ENCODE peak calls at places on chromosomes 6 and 20, in eight cellular contexts. One of them, this sample, is unnamed.

GRCh38 chr6:163232015-163232523 is 182.4 kb upstream of the QKI start:
- DNase-seq in ELF-1: no peak
- DNase-seq in MCF 10A: no peak
- DNase-seq in nephron progenitor cell: no peak
- DNase-seq in KG1: no peak
- DNase-seq in NCI-H1105: no peak
- DNase-seq in activated T-cell treated with anti-CD3 and anti-CD28 coated beads for 1 hour: no peak
- DNase-seq in foreskin fibroblast: no peak
- DNase-seq in this sample: no peak

GRCh38 chr20:24432057-24432456 is 37.4 kb upstream of the SYNDIG1 start:
- DNase-seq in activated T-cell treated with anti-CD3 and anti-CD28 coated beads for 1 hour: no peak
- DNase-seq in MCF 10A: no peak
- DNase-seq in foreskin fibroblast: no peak
- DNase-seq in nephron progenitor cell: no peak
- DNase-seq in NCI-H1105: no peak
- DNase-seq in ELF-1: no peak
- DNase-seq in KG1: no peak
- DNase-seq in this sample: peak

GRCh38 chr20:841568-842546 is 8.3 kb downstream of the FAM110A start:
- DNase-seq in KG1: no peak
- DNase-seq in nephron progenitor cell: peak
- DNase-seq in foreskin fibroblast: no peak
- DNase-seq in activated T-cell treated with anti-CD3 and anti-CD28 coated beads for 1 hour: no peak
- DNase-seq in ELF-1: peak
- DNase-seq in MCF 10A: no peak
- DNase-seq in NCI-H1105: no peak
- DNase-seq in this sample: no peak

GRCh38 chr6:139531148-139531547 is 156.7 kb upstream of the CITED2 start:
- DNase-seq in nephron progenitor cell: no peak
- DNase-seq in KG1: no peak
- DNase-seq in foreskin fibroblast: peak
- DNase-seq in MCF 10A: peak
- DNase-seq in ELF-1: no peak
- DNase-seq in activated T-cell treated with anti-CD3 and anti-CD28 coated beads for 1 hour: no peak
- DNase-seq in NCI-H1105: no peak
- DNase-seq in this sample: no peak

GRCh38 chr6:30100585-30101422 is 12.1 kb downstream of the TRIM31 start:
- DNase-seq in ELF-1: peak
- DNase-seq in activated T-cell treated with anti-CD3 and anti-CD28 coated beads for 1 hour: no peak
- DNase-seq in KG1: no peak
- DNase-seq in MCF 10A: peak
- DNase-seq in NCI-H1105: no peak
- DNase-seq in nephron progenitor cell: peak
- DNase-seq in foreskin fibroblast: peak
- DNase-seq in this sample: peak

GRCh38 chr6:151254451-151255081 is 14.8 kb downstream of the AKAP12 start:
- DNase-seq in nephron progenitor cell: no peak
- DNase-seq in foreskin fibroblast: peak
- DNase-seq in KG1: no peak
- DNase-seq in NCI-H1105: no peak
- DNase-seq in ELF-1: peak
- DNase-seq in activated T-cell treated with anti-CD3 and anti-CD28 coated beads for 1 hour: no peak
- DNase-seq in MCF 10A: peak
- DNase-seq in this sample: no peak

GRCh38 chr6:5308066-5308465 is 46.8 kb downstream of the FARS2 start:
- DNase-seq in nephron progenitor cell: no peak
- DNase-seq in activated T-cell treated with anti-CD3 and anti-CD28 coated beads for 1 hour: no peak
- DNase-seq in NCI-H1105: no peak
- DNase-seq in MCF 10A: no peak
- DNase-seq in KG1: no peak
- DNase-seq in foreskin fibroblast: peak
- DNase-seq in ELF-1: peak
- DNase-seq in this sample: no peak

GRCh38 chr6:168280020-168280898 is 39.3 kb downstream of the DACT2 start:
- DNase-seq in activated T-cell treated with anti-CD3 and anti-CD28 coated beads for 1 hour: no peak
- DNase-seq in MCF 10A: no peak
- DNase-seq in foreskin fibroblast: no peak
- DNase-seq in NCI-H1105: no peak
- DNase-seq in ELF-1: no peak
- DNase-seq in nephron progenitor cell: no peak
- DNase-seq in KG1: no peak
- DNase-seq in this sample: no peak

GRCh38 chr6:108168501-108168979 is 2.7 kb downstream of the NR2E1 start:
- DNase-seq in NCI-H1105: no peak
- DNase-seq in activated T-cell treated with anti-CD3 and anti-CD28 coated beads for 1 hour: no peak
- DNase-seq in MCF 10A: no peak
- DNase-seq in ELF-1: peak
- DNase-seq in nephron progenitor cell: peak
- DNase-seq in foreskin fibroblast: peak
- DNase-seq in KG1: no peak
- DNase-seq in this sample: peak

GRCh38 chr20:48629960-48630315 is 197.9 kb downstream of the PREX1 start:
- DNase-seq in NCI-H1105: no peak
- DNase-seq in activated T-cell treated with anti-CD3 and anti-CD28 coated beads for 1 hour: no peak
- DNase-seq in nephron progenitor cell: no peak
- DNase-seq in foreskin fibroblast: no peak
- DNase-seq in MCF 10A: no peak
- DNase-seq in ELF-1: no peak
- DNase-seq in KG1: no peak
- DNase-seq in this sample: no peak

GRCh38 chr6:24126586-24127192 is 674 bp downstream of the NRSN1 start:
- DNase-seq in nephron progenitor cell: peak
- DNase-seq in activated T-cell treated with anti-CD3 and anti-CD28 coated beads for 1 hour: no peak
- DNase-seq in foreskin fibroblast: peak
- DNase-seq in NCI-H1105: no peak
- DNase-seq in MCF 10A: peak
- DNase-seq in ELF-1: peak
- DNase-seq in KG1: peak
- DNase-seq in this sample: peak

GRCh38 chr6:170464080-170464479 is 89.0 kb downstream of the PSMB1 start:
- DNase-seq in ELF-1: no peak
- DNase-seq in foreskin fibroblast: no peak
- DNase-seq in NCI-H1105: no peak
- DNase-seq in MCF 10A: no peak
- DNase-seq in nephron progenitor cell: no peak
- DNase-seq in KG1: no peak
- DNase-seq in activated T-cell treated with anti-CD3 and anti-CD28 coated beads for 1 hour: no peak
- DNase-seq in this sample: no peak

GRCh38 chr6:38079537-38079936 is 260.0 kb downstream of the ZFAND3 start:
- DNase-seq in NCI-H1105: no peak
- DNase-seq in foreskin fibroblast: no peak
- DNase-seq in KG1: no peak
- DNase-seq in ELF-1: no peak
- DNase-seq in MCF 10A: no peak
- DNase-seq in activated T-cell treated with anti-CD3 and anti-CD28 coated beads for 1 hour: no peak
- DNase-seq in nephron progenitor cell: no peak
- DNase-seq in this sample: no peak

GRCh38 chr6:31826793-31827285 is 699 bp upstream of the HSPA1B start:
- DNase-seq in MCF 10A: peak
- DNase-seq in KG1: no peak
- DNase-seq in nephron progenitor cell: peak
- DNase-seq in foreskin fibroblast: peak
- DNase-seq in NCI-H1105: peak
- DNase-seq in activated T-cell treated with anti-CD3 and anti-CD28 coated beads for 1 hour: no peak
- DNase-seq in ELF-1: no peak
- DNase-seq in this sample: peak

GRCh38 chr6:73747293-73747692 is 51.3 kb downstream of the CD109 start:
- DNase-seq in MCF 10A: no peak
- DNase-seq in ELF-1: no peak
- DNase-seq in foreskin fibroblast: no peak
- DNase-seq in KG1: no peak
- DNase-seq in nephron progenitor cell: no peak
- DNase-seq in NCI-H1105: no peak
- DNase-seq in activated T-cell treated with anti-CD3 and anti-CD28 coated beads for 1 hour: no peak
- DNase-seq in this sample: no peak

GRCh38 chr6:43827898-43828297 is 57.9 kb downstream of the VEGFA start:
- DNase-seq in KG1: no peak
- DNase-seq in NCI-H1105: no peak
- DNase-seq in foreskin fibroblast: no peak
- DNase-seq in activated T-cell treated with anti-CD3 and anti-CD28 coated beads for 1 hour: no peak
- DNase-seq in MCF 10A: no peak
- DNase-seq in nephron progenitor cell: no peak
- DNase-seq in ELF-1: no peak
- DNase-seq in this sample: no peak

GRCh38 chr6:22825210-22825609 is 255.8 kb downstream of the HDGFL1 start:
- DNase-seq in nephron progenitor cell: no peak
- DNase-seq in ELF-1: no peak
- DNase-seq in foreskin fibroblast: peak
- DNase-seq in NCI-H1105: no peak
- DNase-seq in MCF 10A: no peak
- DNase-seq in activated T-cell treated with anti-CD3 and anti-CD28 coated beads for 1 hour: no peak
- DNase-seq in KG1: no peak
- DNase-seq in this sample: no peak

GRCh38 chr6:71289039-71289801 is 609 bp downstream of the OGFRL1 start:
- DNase-seq in activated T-cell treated with anti-CD3 and anti-CD28 coated beads for 1 hour: peak
- DNase-seq in KG1: no peak
- DNase-seq in nephron progenitor cell: peak
- DNase-seq in foreskin fibroblast: peak
- DNase-seq in NCI-H1105: peak
- DNase-seq in ELF-1: peak
- DNase-seq in MCF 10A: peak
- DNase-seq in this sample: peak

GRCh38 chr6:1123976-1124375 is 187.9 kb upstream of the FOXQ1 start:
- DNase-seq in MCF 10A: no peak
- DNase-seq in KG1: no peak
- DNase-seq in activated T-cell treated with anti-CD3 and anti-CD28 coated beads for 1 hour: no peak
- DNase-seq in NCI-H1105: no peak
- DNase-seq in foreskin fibroblast: no peak
- DNase-seq in nephron progenitor cell: no peak
- DNase-seq in ELF-1: no peak
- DNase-seq in this sample: no peak

GRCh38 chr6:70860920-70861319 is 95.9 kb downstream of the B3GAT2 start:
- DNase-seq in NCI-H1105: no peak
- DNase-seq in nephron progenitor cell: no peak
- DNase-seq in KG1: no peak
- DNase-seq in ELF-1: no peak
- DNase-seq in MCF 10A: no peak
- DNase-seq in foreskin fibroblast: no peak
- DNase-seq in activated T-cell treated with anti-CD3 and anti-CD28 coated beads for 1 hour: no peak
- DNase-seq in this sample: no peak

GRCh38 chr6:159955945-159956361 is 12.9 kb upstream of the IGF2R start:
- DNase-seq in foreskin fibroblast: no peak
- DNase-seq in KG1: no peak
- DNase-seq in NCI-H1105: no peak
- DNase-seq in nephron progenitor cell: no peak
- DNase-seq in activated T-cell treated with anti-CD3 and anti-CD28 coated beads for 1 hour: no peak
- DNase-seq in ELF-1: no peak
- DNase-seq in MCF 10A: no peak
- DNase-seq in this sample: no peak

GRCh38 chr20:59181936-59182335 is 18.3 kb downstream of the ZNF831 start:
- DNase-seq in activated T-cell treated with anti-CD3 and anti-CD28 coated beads for 1 hour: no peak
- DNase-seq in foreskin fibroblast: no peak
- DNase-seq in NCI-H1105: no peak
- DNase-seq in nephron progenitor cell: no peak
- DNase-seq in MCF 10A: no peak
- DNase-seq in ELF-1: no peak
- DNase-seq in KG1: no peak
- DNase-seq in this sample: no peak

GRCh38 chr6:106527979-106528378 is 101.3 kb downstream of the RTN4IP1 start:
- DNase-seq in KG1: no peak
- DNase-seq in nephron progenitor cell: no peak
- DNase-seq in MCF 10A: peak
- DNase-seq in ELF-1: no peak
- DNase-seq in foreskin fibroblast: peak
- DNase-seq in activated T-cell treated with anti-CD3 and anti-CD28 coated beads for 1 hour: no peak
- DNase-seq in NCI-H1105: no peak
- DNase-seq in this sample: no peak

GRCh38 chr6:37125779-37126553 is 44.0 kb upstream of the PIM1 start:
- DNase-seq in foreskin fibroblast: no peak
- DNase-seq in MCF 10A: no peak
- DNase-seq in nephron progenitor cell: peak
- DNase-seq in NCI-H1105: no peak
- DNase-seq in KG1: no peak
- DNase-seq in activated T-cell treated with anti-CD3 and anti-CD28 coated beads for 1 hour: no peak
- DNase-seq in ELF-1: peak
- DNase-seq in this sample: peak

GRCh38 chr6:85672623-85673022 is 29.9 kb upstream of the SYNCRIP start:
- DNase-seq in ELF-1: peak
- DNase-seq in KG1: peak
- DNase-seq in NCI-H1105: no peak
- DNase-seq in activated T-cell treated with anti-CD3 and anti-CD28 coated beads for 1 hour: no peak
- DNase-seq in nephron progenitor cell: no peak
- DNase-seq in MCF 10A: no peak
- DNase-seq in foreskin fibroblast: no peak
- DNase-seq in this sample: no peak

GRCh38 chr6:106339334-106340029 is 13.9 kb upstream of the ATG5 start:
- DNase-seq in KG1: no peak
- DNase-seq in ELF-1: peak
- DNase-seq in NCI-H1105: peak
- DNase-seq in MCF 10A: peak
- DNase-seq in activated T-cell treated with anti-CD3 and anti-CD28 coated beads for 1 hour: peak
- DNase-seq in foreskin fibroblast: peak
- DNase-seq in nephron progenitor cell: peak
- DNase-seq in this sample: peak

GRCh38 chr6:154319231-154319858 is 37.3 kb downstream of the IPCEF1 start:
- DNase-seq in MCF 10A: no peak
- DNase-seq in nephron progenitor cell: peak
- DNase-seq in KG1: no peak
- DNase-seq in foreskin fibroblast: peak
- DNase-seq in activated T-cell treated with anti-CD3 and anti-CD28 coated beads for 1 hour: no peak
- DNase-seq in ELF-1: no peak
- DNase-seq in NCI-H1105: no peak
- DNase-seq in this sample: no peak

GRCh38 chr6:3644613-3645012 is 106.9 kb downstream of the PXDC1 start:
- DNase-seq in foreskin fibroblast: no peak
- DNase-seq in ELF-1: peak
- DNase-seq in nephron progenitor cell: no peak
- DNase-seq in activated T-cell treated with anti-CD3 and anti-CD28 coated beads for 1 hour: no peak
- DNase-seq in MCF 10A: no peak
- DNase-seq in KG1: no peak
- DNase-seq in NCI-H1105: no peak
- DNase-seq in this sample: no peak

GRCh38 chr20:21228511-21228910 is 74.6 kb upstream of the XRN2 start:
- DNase-seq in MCF 10A: no peak
- DNase-seq in NCI-H1105: no peak
- DNase-seq in nephron progenitor cell: no peak
- DNase-seq in activated T-cell treated with anti-CD3 and anti-CD28 coated beads for 1 hour: no peak
- DNase-seq in KG1: no peak
- DNase-seq in ELF-1: no peak
- DNase-seq in foreskin fibroblast: no peak
- DNase-seq in this sample: no peak

GRCh38 chr20:1263853-1264252 is 2.2 kb upstream of the SNPH start:
- DNase-seq in foreskin fibroblast: peak
- DNase-seq in KG1: no peak
- DNase-seq in ELF-1: no peak
- DNase-seq in activated T-cell treated with anti-CD3 and anti-CD28 coated beads for 1 hour: no peak
- DNase-seq in nephron progenitor cell: no peak
- DNase-seq in NCI-H1105: no peak
- DNase-seq in MCF 10A: no peak
- DNase-seq in this sample: no peak

GRCh38 chr6:29702519-29703103 is 20.6 kb upstream of the HLA-F start:
- DNase-seq in NCI-H1105: peak
- DNase-seq in MCF 10A: peak
- DNase-seq in activated T-cell treated with anti-CD3 and anti-CD28 coated beads for 1 hour: peak
- DNase-seq in nephron progenitor cell: peak
- DNase-seq in foreskin fibroblast: peak
- DNase-seq in ELF-1: peak
- DNase-seq in KG1: no peak
- DNase-seq in this sample: peak

GRCh38 chr20:11076434-11076833 is 402.6 kb upstream of the JAG1 start:
- DNase-seq in foreskin fibroblast: no peak
- DNase-seq in activated T-cell treated with anti-CD3 and anti-CD28 coated beads for 1 hour: no peak
- DNase-seq in NCI-H1105: peak
- DNase-seq in ELF-1: peak
- DNase-seq in KG1: no peak
- DNase-seq in MCF 10A: no peak
- DNase-seq in nephron progenitor cell: no peak
- DNase-seq in this sample: no peak

This sample was measured in endothelial cell.